ENCODE peak calls at places on chromosomes 3 and 15, in four cellular contexts. Z is GM12892, D is HepG2, L is K562. E is an unnamed sample.

GRCh38 chr3:13870902-13871301 is 9.0 kb downstream of the WNT7A start:
- DNase-seq in Z (no peak), L (no peak), D (no peak), E (no peak)

GRCh38 chr3:67381667-67382272 is 272.6 kb downstream of the SUCLG2 start:
- DNase-seq in Z (no peak), D (peak), L (no peak), E (no peak)

GRCh38 chr3:129116482-129116946 is 5.1 kb downstream of the RAB43 start:
- DNase-seq in Z (no peak), D (peak), L (no peak), E (no peak)

GRCh38 chr3:132879651-132880050 is 157.4 kb upstream of the NPHP3 start:
- DNase-seq in L (no peak), D (no peak), Z (no peak), E (no peak)

GRCh38 chr15:44710236-44711088 is 661 bp downstream of the PATL2 start:
- DNase-seq in Z (no peak), L (peak), D (no peak), E (no peak)

GRCh38 chr3:25386686-25387271 is 41.3 kb upstream of the RARB start:
- DNase-seq in L (no peak), D (no peak), Z (no peak), E (no peak)

GRCh38 chr3:48765376-48765775 is 48.4 kb upstream of the IP6K2 start:
- DNase-seq in Z (no peak), L (no peak), D (peak), E (no peak)

GRCh38 chr3:23748398-23749110 is 57.2 kb upstream of the UBE2E1 start:
- DNase-seq in D (no peak), L (no peak), Z (no peak), E (no peak)

GRCh38 chr15:89630974-89631901 is 24.0 kb downstream of the KIF7 start:
- DNase-seq in L (peak), Z (no peak), D (no peak), E (no peak)

GRCh38 chr15:71183063-71183462 is 67.8 kb downstream of the THSD4 start:
- DNase-seq in D (no peak), Z (no peak), L (no peak), E (no peak)

GRCh38 chr15:62809106-62809967 is 233.2 kb upstream of the TPM1 start:
- DNase-seq in Z (no peak), D (peak), L (no peak), E (no peak)

GRCh38 chr15:41490355-41490754 is 3.3 kb upstream of the ITPKA start:
- DNase-seq in L (peak), D (peak), Z (no peak), E (no peak)

GRCh38 chr15:99951471-99951870 is 218.2 kb upstream of the LYSMD4 start:
- DNase-seq in L (no peak), Z (no peak), D (no peak), E (no peak)

GRCh38 chr15:63600001-63600645 is 2.9 kb downstream of the FBXL22 start:
- DNase-seq in D (no peak), L (no peak), Z (no peak), E (no peak)

GRCh38 chr3:101261506-101261905 is 58.9 kb downstream of the IMPG2 start:
- DNase-seq in D (no peak), L (no peak), Z (no peak), E (no peak)

GRCh38 chr15:36755341-36755740 is 175.9 kb downstream of the CDIN1 start:
- DNase-seq in Z (no peak), D (no peak), L (no peak), E (no peak)

GRCh38 chr3:94195381-94195780 is 132.5 kb downstream of the NSUN3 start:
- DNase-seq in D (no peak), L (no peak), Z (no peak), E (no peak)

GRCh38 chr3:174159629-174160028 is 699.5 kb upstream of the NAALADL2 start:
- DNase-seq in L (no peak), Z (no peak), D (no peak), E (no peak)

GRCh38 chr15:99683000-99683670 is 50.1 kb downstream of the LYSMD4 start:
- DNase-seq in Z (no peak), D (no peak), L (no peak), E (no peak)

GRCh38 chr15:67543348-67543718 is 830 bp downstream of the MAP2K5 start:
- DNase-seq in Z (no peak), L (peak), D (no peak), E (no peak)

GRCh38 chr3:21747376-21747775 is 3.6 kb downstream of the ZNF385D start:
- DNase-seq in Z (no peak), D (no peak), L (no peak), E (no peak)

GRCh38 chr3:48267782-48268181 is 26.9 kb downstream of the ZNF589 start:
- DNase-seq in L (no peak), Z (no peak), D (no peak), E (no peak)

GRCh38 chr3:132641837-132642538 is 17.6 kb downstream of the ACAD11 start:
- DNase-seq in L (peak), D (peak), Z (no peak), E (no peak)

GRCh38 chr3:196941846-196942225 is 492 bp downstream of the NCBP2 start:
- DNase-seq in Z (peak), D (no peak), L (peak), E (peak)

GRCh38 chr3:46978985-46979944 is at the start of gene NBEAL2:
- DNase-seq in D (peak), Z (peak), L (peak), E (peak)
- TF ChIP-seq POLR2A in D (no peak), Z (peak), L (peak), E (no peak)

GRCh38 chr15:60683156-60683555 is 204.2 kb upstream of the ICE2 start:
- DNase-seq in L (no peak), Z (no peak), D (no peak), E (no peak)
- TF ChIP-seq TAF1 in L (no peak), Z (no peak), D (no peak), E (no peak)

GRCh38 chr3:120561251-120562045 is 34.7 kb upstream of the NDUFB4 start:
- DNase-seq in D (peak), L (peak), Z (no peak), E (no peak)

GRCh38 chr3:120558784-120559227 is 37.3 kb upstream of the NDUFB4 start:
- DNase-seq in D (peak), L (peak), Z (peak), E (peak)

GRCh38 chr3:120560304-120561250 is 35.6 kb upstream of the NDUFB4 start:
- DNase-seq in D (no peak), L (no peak), Z (no peak), E (no peak)

GRCh38 chr3:120557115-120557514 is 39.0 kb upstream of the NDUFB4 start:
- DNase-seq in D (no peak), L (no peak), Z (no peak), E (no peak)

GRCh38 chr3:120559228-120560061 is 36.7 kb upstream of the NDUFB4 start:
- DNase-seq in D (peak), Z (no peak), L (peak), E (no peak)
- TF ChIP-seq POLR2A in D (no peak), Z (no peak), L (no peak), E (no peak)

GRCh38 chr3:71307884-71308697 is 275.4 kb downstream of the FOXP1 start:
- DNase-seq in D (no peak), L (no peak), Z (no peak), E (no peak)
- TF ChIP-seq TAF1 in D (no peak), L (no peak), Z (no peak), E (no peak)

GRCh38 chr15:66186049-66186825 is 67.3 kb downstream of the MEGF11 start:
- DNase-seq in L (no peak), Z (no peak), D (no peak), E (no peak)
- TF ChIP-seq POLR2A in L (no peak), Z (no peak), D (no peak), E (no peak)

DNA sequence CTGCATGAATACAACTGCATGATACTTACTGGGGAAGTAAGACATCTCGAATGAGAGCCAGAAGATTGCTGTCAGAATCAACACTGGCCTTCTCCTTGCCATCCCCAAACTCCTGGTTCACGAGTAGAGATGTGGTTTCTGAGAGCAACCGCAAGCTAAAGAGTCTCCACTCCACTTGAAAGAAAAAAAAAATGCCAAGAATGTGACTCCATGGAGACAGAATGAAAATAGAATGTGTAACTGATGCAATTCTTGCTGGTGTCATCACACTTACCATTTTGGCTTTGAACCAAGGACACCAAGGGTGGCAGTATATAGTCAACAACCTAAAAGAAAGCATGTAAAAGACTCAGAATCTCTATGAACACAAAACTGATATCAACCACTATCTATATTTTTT is 280.4 kb downstream of the ULK4 start:
- DNase-seq in Z (no peak), L (no peak), D (peak), E (no peak)
- TF ChIP-seq TAF1 in Z (no peak), L (no peak), D (no peak), E (no peak)

DNA sequence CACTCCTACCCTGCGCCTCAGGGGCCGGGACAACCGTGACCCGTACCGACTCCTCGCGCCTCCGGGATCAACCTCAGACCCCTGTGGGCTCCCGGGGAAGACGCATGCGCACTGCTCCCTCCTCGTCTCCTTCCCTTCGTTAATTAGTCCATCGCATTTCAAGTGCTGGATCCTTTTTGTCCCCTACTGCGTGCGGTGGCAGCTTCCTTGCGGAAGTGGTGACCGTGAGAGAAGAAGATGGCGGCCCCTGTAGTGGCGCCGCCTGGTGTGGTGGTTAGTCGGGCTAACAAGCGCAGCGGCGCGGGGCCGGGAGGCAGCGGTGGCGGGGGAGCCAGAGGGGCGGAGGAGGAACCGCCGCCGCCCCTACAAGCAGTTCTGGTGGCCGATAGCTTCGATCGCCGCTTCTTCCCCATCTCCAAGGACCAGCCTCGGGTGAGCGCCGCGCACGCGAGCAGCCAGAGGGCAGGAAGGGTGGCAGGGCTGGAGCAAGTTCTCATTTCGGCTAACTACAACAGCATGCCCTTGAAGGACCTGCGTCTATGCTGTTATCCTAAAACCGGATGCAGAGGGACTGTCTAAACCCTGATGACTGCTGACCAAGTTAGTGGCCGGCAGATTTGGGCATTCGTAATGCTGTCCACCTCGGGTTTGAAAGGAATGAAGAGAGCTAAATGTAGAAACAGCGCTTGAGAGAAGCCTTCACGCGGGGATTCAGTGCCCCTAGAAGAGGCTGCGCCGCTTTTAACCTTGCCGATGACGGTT is at the start of gene EIF2B5:
- DNase-seq in Z (peak), D (peak), L (peak), E (peak)
- TF ChIP-seq POLR2A in Z (peak), D (peak), L (peak), E (peak)

GRCh38 chr15:84734794-84735479 is 13.5 kb upstream of the ZNF592 start:
- DNase-seq in L (peak), D (peak), Z (peak), E (no peak)

GRCh38 chr15:84740691-84741090 is 7.7 kb upstream of the ZNF592 start:
- DNase-seq in D (no peak), Z (no peak), L (no peak), E (no peak)

GRCh38 chr15:84737005-84737404 is 11.4 kb upstream of the ZNF592 start:
- DNase-seq in Z (no peak), D (no peak), L (no peak), E (no peak)

GRCh38 chr15:84731774-84732173 is 15.8 kb upstream of the SEC11A start:
- DNase-seq in L (no peak), Z (no peak), D (no peak), E (no peak)

DNA sequence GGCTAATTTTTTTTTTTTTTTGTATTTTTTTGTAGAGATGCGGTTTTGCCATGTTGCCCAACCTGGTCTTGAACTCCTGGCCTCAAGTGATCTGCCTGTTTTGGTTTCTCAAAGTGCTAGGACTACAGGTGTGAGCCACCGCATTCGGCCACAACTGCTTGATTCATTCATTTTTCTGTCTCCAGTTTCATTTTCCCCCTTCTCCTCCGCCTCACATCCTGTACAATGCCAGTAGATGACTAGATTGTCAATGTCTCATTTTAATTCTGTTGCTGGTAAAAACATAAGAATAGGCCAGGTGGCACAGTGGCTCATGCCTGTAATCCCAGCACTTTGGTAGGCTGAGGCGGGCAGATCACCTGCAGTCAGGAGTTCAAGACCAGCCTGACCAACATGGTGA is 12.0 kb upstream of the ZNF592 start:
- DNase-seq in D (no peak), L (no peak), Z (peak), E (no peak)
- TF ChIP-seq TAF1 in D (no peak), L (no peak), Z (no peak), E (no peak)

GRCh38 chr3:149615731-149616221 is 42.0 kb downstream of the WWTR1 start:
- DNase-seq in Z (no peak), D (peak), L (peak), E (no peak)
- TF ChIP-seq POLR2A in Z (no peak), D (no peak), L (no peak), E (no peak)

E was measured in GM12891.